ENCODE peak calls at places on chromosome 3, in four cellular contexts. G is tibial artery, Y is kidney, U is uterus. X is an unnamed sample.

GRCh38 chr3:114823061-114823460 is 324.0 kb downstream of the ZBTB20 start:
- DNase-seq in U (no peak), Y (no peak), G (no peak), X (no peak)

GRCh38 chr3:56593455-56594158 is 36.6 kb downstream of the CCDC66 start:
- DNase-seq in G (no peak), U (no peak), Y (no peak), X (no peak)

GRCh38 chr3:134039161-134039862 is 9.6 kb upstream of the SLCO2A1 start:
- DNase-seq in G (no peak), Y (no peak), U (no peak), X (no peak)

GRCh38 chr3:88936837-88937236 is 170.6 kb upstream of the EPHA3 start:
- DNase-seq in Y (no peak), G (no peak), U (no peak), X (no peak)

GRCh38 chr3:18351069-18351628 is 74.0 kb downstream of the SATB1 start:
- DNase-seq in Y (peak; percentile 33), G (no peak), U (no peak), X (no peak)

GRCh38 chr3:38141952-38142273 is 3.5 kb downstream of the MYD88 start:
- DNase-seq in U (no peak), Y (no peak), G (no peak), X (no peak)

GRCh38 chr3:169029674-169030285 is 633.7 kb downstream of the MECOM start:
- DNase-seq in U (no peak), Y (no peak), G (no peak), X (no peak)

GRCh38 chr3:155323063-155323666 is 29.7 kb upstream of the STRIT1 start:
- DNase-seq in U (no peak), G (no peak), Y (no peak), X (peak; percentile 33)

GRCh38 chr3:29440321-29441019 is 159.6 kb downstream of the RBMS3 start:
- DNase-seq in G (no peak), U (no peak), Y (peak; percentile 41), X (no peak)

GRCh38 chr3:70916375-70917055 is 604.1 kb upstream of the MDFIC2 start:
- DNase-seq in U (no peak), G (no peak), Y (no peak), X (no peak)

GRCh38 chr3:108605028-108605427 is 15.5 kb downstream of the DZIP3 start:
- DNase-seq in G (no peak), U (no peak), Y (no peak), X (no peak)
- H3K4me1 ChIP-seq in G (no peaks in the 10 kb centered on the region), U (no peaks in the 10 kb centered on the region), Y (peaks cover 7% of the 10 kb centered on the region), X (peaks cover 12% of the 10 kb centered on the region)

GRCh38 chr3:50164056-50164455 is 8.9 kb downstream of the SEMA3F start:
- DNase-seq in U (peak; percentile 93), Y (no peak), G (peak; percentile 98), X (peak; percentile 91)
- H3K4me1 ChIP-seq in U (peaks cover 55% of the 10 kb centered on the region), Y (peaks cover 59% of the 10 kb centered on the region), G (no peaks in the 10 kb centered on the region), X (peaks cover 53% of the 10 kb centered on the region)

DNA sequence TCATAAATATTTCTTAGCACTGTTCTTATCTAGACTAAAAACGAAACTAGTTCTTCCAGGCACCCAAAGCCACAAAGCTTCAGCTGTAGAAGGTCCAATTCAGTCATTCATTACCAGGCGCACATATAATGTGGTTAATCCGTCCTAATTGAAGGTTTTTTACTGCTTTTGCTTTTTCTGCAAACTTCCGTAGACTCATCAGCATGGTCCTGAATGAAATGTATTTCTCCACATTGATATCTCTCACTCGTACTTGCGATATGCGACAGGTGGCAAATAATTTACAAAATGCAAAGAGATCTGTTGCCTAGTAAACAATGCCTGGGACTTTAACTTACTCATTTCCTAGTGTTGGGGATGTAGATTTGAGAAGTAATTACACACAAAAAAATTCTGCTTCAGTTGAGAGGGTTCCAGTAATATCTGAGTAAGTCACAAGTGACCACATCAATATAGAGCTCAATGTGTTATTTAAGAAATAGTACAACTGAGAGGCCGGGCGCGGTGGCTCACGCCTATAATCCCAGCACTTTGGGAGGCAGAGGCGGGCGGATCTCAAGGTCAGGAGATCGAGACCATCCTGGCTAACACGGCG is 75.0 kb upstream of the MBNL1 start:
- DNase-seq in G (no peak), U (no peak), Y (no peak), X (no peak)
- H3K4me1 ChIP-seq in G (no peaks in the 10 kb centered on the region), U (no peaks in the 10 kb centered on the region), Y (no peaks in the 10 kb centered on the region), X (peaks cover 16% of the 10 kb centered on the region)

GRCh38 chr3:16498130-16498890 is 15.2 kb downstream of the RFTN1 start:
- DNase-seq in Y (no peak), U (no peak), G (no peak), X (no peak)

GRCh38 chr3:16500911-16501310 is 12.6 kb downstream of the RFTN1 start:
- DNase-seq in G (no peak), U (no peak), Y (no peak), X (no peak)

GRCh38 chr3:16503191-16503776 is 10.2 kb downstream of the RFTN1 start:
- DNase-seq in G (no peak), U (no peak), Y (no peak), X (no peak)

GRCh38 chr3:16502347-16502908 is 11.1 kb downstream of the RFTN1 start:
- DNase-seq in Y (no peak), G (no peak), U (no peak), X (no peak)

GRCh38 chr3:16500093-16500492 is 13.4 kb downstream of the RFTN1 start:
- DNase-seq in U (no peak), Y (no peak), G (no peak), X (no peak)
- H3K4me1 ChIP-seq in U (no peaks in the 10 kb centered on the region), Y (peaks cover 5% of the 10 kb centered on the region), G (no peaks in the 10 kb centered on the region), X (peaks cover 6% of the 10 kb centered on the region)

DNA sequence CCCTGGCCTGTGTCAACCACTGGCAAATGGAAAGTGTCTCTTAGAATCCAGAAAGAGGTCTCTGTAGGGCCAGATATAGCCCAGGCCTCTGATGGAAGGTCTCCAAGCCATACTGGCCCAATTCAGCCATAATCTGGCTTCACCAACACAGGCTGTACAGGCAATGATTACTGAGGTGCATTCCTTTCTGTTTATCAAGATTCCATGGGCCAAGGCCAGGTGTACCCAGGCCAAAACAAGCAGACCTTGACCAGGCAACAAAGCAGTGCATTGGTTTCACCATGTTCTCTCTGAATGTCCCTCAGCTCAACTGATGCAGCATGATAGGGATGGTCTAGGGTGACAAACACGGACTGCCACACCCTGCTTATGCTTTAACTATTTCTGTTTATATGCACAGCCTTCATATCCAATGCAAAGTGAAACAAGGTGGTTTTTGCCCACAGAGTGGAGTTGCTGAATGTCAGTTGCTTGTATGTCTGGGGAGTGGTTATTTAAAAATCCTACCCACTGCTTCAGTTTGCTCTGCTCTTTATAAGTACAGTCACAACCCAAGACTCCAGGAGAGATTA is 25.2 kb downstream of the CCNL1 start:
- DNase-seq in G (peak; percentile 83), Y (no peak), U (no peak), X (peak; percentile 36)
- H3K4me1 ChIP-seq in G (no peaks in the 10 kb centered on the region), Y (peaks cover 35% of the 10 kb centered on the region), U (no peaks in the 10 kb centered on the region), X (peaks cover 80% of the 10 kb centered on the region)

GRCh38 chr3:13549513-13550256 is 760 bp downstream of the FBLN2 start:
- DNase-seq in Y (peak; percentile 59), U (no peak), G (no peak), X (no peak)

GRCh38 chr3:13548696-13549512 is at the start of gene FBLN2:
- DNase-seq in G (no peak), U (no peak), Y (peak; percentile 69), X (no peak)

GRCh38 chr3:13550257-13550693 is 1.4 kb downstream of the FBLN2 start:
- DNase-seq in G (no peak), U (no peak), Y (no peak), X (no peak)

GRCh38 chr3:13552855-13553652 is 4.1 kb downstream of the FBLN2 start:
- DNase-seq in Y (peak; percentile 58), U (no peak), G (no peak), X (no peak)

DNA sequence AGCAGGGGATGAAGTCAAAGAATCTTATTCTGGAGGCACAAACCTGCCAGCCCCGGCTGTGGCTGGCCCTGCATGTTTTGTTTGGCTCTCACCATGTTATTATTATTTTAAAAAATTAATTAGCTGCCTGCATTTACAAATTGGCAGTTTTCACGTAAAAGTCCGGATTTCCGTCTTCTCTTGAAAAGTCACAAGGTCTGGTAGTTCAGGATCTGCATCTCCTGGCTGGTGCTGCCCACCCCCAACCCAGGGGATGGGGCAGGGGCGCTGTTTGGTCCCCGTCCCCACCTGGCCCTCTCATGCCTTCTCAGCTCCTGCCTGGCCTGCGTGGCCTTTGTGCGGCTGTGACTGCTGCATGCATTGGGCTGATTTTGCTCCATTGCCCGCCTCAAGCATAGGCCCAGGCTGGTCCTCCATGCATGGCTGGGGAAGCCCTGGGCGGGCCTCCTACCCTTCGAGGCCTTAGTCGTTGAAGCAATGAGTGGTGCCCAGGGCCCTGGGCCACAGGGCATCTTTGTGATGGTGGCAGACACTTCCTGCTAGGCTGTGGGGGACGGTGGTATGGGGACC is 2.0 kb downstream of the FBLN2 start:
- DNase-seq in Y (peak; percentile 73), G (no peak), U (no peak), X (no peak)
- H3K4me1 ChIP-seq in Y (no peaks in the 10 kb centered on the region), G (no peaks in the 10 kb centered on the region), U (peaks cover 4% of the 10 kb centered on the region), X (no peaks in the 10 kb centered on the region)

GRCh38 chr3:14849831-14850230 is 31.1 kb downstream of the FGD5 start:
- DNase-seq in Y (peak; percentile 66), U (no peak), G (peak; percentile 56), X (no peak)

GRCh38 chr3:14857506-14857905 is 38.7 kb downstream of the FGD5 start:
- DNase-seq in U (no peak), Y (no peak), G (no peak), X (no peak)

GRCh38 chr3:14852721-14853120 is 34.0 kb downstream of the FGD5 start:
- DNase-seq in Y (peak; percentile 53), G (peak; percentile 60), U (no peak), X (no peak)

GRCh38 chr3:14852058-14852599 is 33.4 kb downstream of the FGD5 start:
- DNase-seq in U (no peak), Y (no peak), G (peak; percentile 25), X (no peak)

GRCh38 chr3:14853280-14853956 is 34.7 kb downstream of the FGD5 start:
- DNase-seq in Y (no peak), U (peak; percentile 37), G (peak; percentile 55), X (no peak)
- H3K4me1 ChIP-seq in Y (no peaks in the 10 kb centered on the region), U (no peaks in the 10 kb centered on the region), G (no peaks in the 10 kb centered on the region), X (peaks cover 11% of the 10 kb centered on the region)